ENCODE peak calls at places on chromosomes 13 and 19, in seven cellular contexts. D is Calu3, A is GM12865, Y is astrocyte, B is endothelial cell of umbilical vein, E is GM13976, F is cardiac fibroblast. P is an unnamed sample.

GRCh38 chr13:60431108-60431700 is 34.2 kb downstream of the TDRD3 start:
- DNase-seq in E (no peak), A (peak; percentile 77), F (peak; percentile 78), D (peak; percentile 0), Y (peak; percentile 50), B (peak; percentile 80), P (peak; percentile 54)

GRCh38 chr13:48505597-48506091 is 27.2 kb downstream of the RCBTB2 start:
- DNase-seq in A (peak; percentile 95), E (peak; percentile 56), Y (no peak), D (no peak), B (no peak), F (peak; percentile 45), P (peak; percentile 21)

GRCh38 chr13:111540486-111540885 is 220.0 kb downstream of the TEX29 start:
- DNase-seq in A (no peak), D (no peak), F (no peak), Y (no peak), B (no peak), E (no peak), P (no peak)

GRCh38 chr13:88376762-88377388 is 705.7 kb downstream of the SLITRK5 start:
- DNase-seq in A (no peak), E (no peak), D (no peak), B (no peak), F (no peak), Y (no peak), P (no peak)

GRCh38 chr19:30626567-30626966 is 254.4 kb downstream of the ZNF536 start:
- DNase-seq in D (no peak), F (no peak), Y (no peak), B (no peak), A (no peak), E (no peak), P (no peak)

GRCh38 chr13:111909501-111909900 is 157.4 kb upstream of the SOX1 start:
- DNase-seq in F (no peak), Y (no peak), E (no peak), A (no peak), B (no peak), D (no peak), P (no peak)

GRCh38 chr13:76512676-76513277 is 373.4 kb downstream of the KCTD12 start:
- DNase-seq in A (no peak), Y (peak; percentile 96), F (peak; percentile 97), E (no peak), B (peak; percentile 98), D (no peak), P (peak; percentile 68)

GRCh38 chr13:75305057-75305456 is 176.9 kb downstream of the TBC1D4 start:
- DNase-seq in Y (peak; percentile 30), F (no peak), A (no peak), D (no peak), B (peak; percentile 44), E (no peak), P (no peak)

GRCh38 chr13:113114511-113115362 is 7.9 kb upstream of the F10 start:
- DNase-seq in B (no peak), D (no peak), F (no peak), E (no peak), Y (no peak), A (no peak), P (no peak)

GRCh38 chr13:81874681-81875661 is 1534.0 kb upstream of the SPRY2 start:
- DNase-seq in E (no peak), F (no peak), B (no peak), D (no peak), A (no peak), Y (no peak), P (no peak)

GRCh38 chr13:110788778-110789177 is 75.3 kb downstream of the ING1 start:
- DNase-seq in D (no peak), B (no peak), Y (no peak), A (no peak), E (no peak), F (no peak), P (no peak)

GRCh38 chr19:40236366-40236765 is 9.9 kb upstream of the CCNP start:
- DNase-seq in Y (no peak), B (no peak), A (no peak), D (no peak), E (no peak), F (no peak), P (no peak)

GRCh38 chr13:114161644-114162532 is 17.2 kb upstream of the CFAP97D2 start:
- DNase-seq in E (no peak), A (no peak), B (peak; percentile 55), Y (peak; percentile 25), F (peak; percentile 30), D (no peak), P (no peak)

GRCh38 chr19:1626417-1627010 is 21.3 kb upstream of the UQCR11 start:
- DNase-seq in Y (no peak), A (no peak), B (no peak), D (no peak), E (no peak), F (no peak), P (no peak)

GRCh38 chr13:44040754-44041100 is 161.0 kb downstream of the LACC1 start:
- DNase-seq in D (no peak), E (no peak), B (no peak), F (peak; percentile 39), A (no peak), Y (peak; percentile 48), P (no peak)

GRCh38 chr13:114248011-114248410 is 13.3 kb downstream of the CDC16 start:
- DNase-seq in Y (peak; percentile 81), A (no peak), D (no peak), E (no peak), F (no peak), B (no peak), P (peak; percentile 61)

GRCh38 chr13:93318538-93318937 is 91.9 kb downstream of the GPC6 start:
- DNase-seq in B (no peak), A (no peak), E (no peak), Y (peak; percentile 17), F (peak; percentile 38), D (no peak), P (no peak)

GRCh38 chr19:50357178-50358100 is 8.0 kb downstream of the NAPSA start:
- DNase-seq in D (peak; percentile 82), E (peak; percentile 74), F (peak; percentile 70), A (peak; percentile 93), B (peak; percentile 72), Y (peak; percentile 26), P (peak; percentile 42)

GRCh38 chr19:12779162-12779993 is 4.0 kb upstream of the HOOK2 start:
- DNase-seq in B (peak; percentile 67), F (peak; percentile 90), D (peak; percentile 9), Y (peak; percentile 77), A (peak; percentile 64), E (no peak), P (no peak)

DNA sequence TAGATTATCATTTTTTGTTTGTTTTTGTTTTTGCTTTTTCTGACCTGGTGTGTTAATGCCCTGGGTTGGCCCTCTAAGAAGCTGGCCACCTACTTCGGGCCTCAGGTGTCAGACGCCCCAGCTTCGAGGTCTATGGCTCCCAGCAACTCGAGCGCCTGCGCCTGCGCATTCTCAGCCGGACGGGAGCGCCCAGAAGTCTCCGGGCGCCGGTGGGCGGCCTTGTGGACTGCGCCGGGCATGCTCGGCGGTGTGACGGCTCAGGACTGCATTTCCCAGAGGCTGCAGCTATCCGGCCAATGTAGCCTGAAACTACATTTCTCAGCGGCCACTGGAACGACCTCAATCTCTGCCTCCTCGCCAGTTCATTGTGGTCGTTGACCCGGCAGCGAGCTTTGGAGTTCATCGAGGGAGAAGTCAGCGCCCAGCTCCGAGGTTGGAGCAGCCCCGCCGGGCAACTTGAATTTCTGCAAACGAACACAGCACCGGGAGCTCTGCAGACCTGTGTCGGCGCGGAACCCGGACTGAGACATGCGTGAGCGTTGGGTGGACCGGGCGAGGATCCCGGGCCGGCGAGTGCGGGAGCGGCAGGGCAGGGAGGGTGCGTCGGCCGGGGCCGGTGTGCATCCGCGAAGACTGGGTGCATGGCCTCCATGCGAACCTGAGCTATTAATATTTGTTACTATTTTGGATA is at the start of gene ZNF30:
- DNase-seq in A (peak; percentile 90), F (peak; percentile 92), D (peak; percentile 93), Y (peak; percentile 81), B (peak; percentile 92), E (peak; percentile 95), P (peak; percentile 89)
- TF ChIP-seq CTCF in A (no peak), F (no peak), D (no peak), Y (no peak), B (no peak), E (no peak), P (no peak)

GRCh38 chr19:49212302-49212701 is 54.7 kb downstream of the TRPM4 start:
- DNase-seq in D (no peak), B (no peak), E (no peak), F (peak; percentile 21), A (no peak), Y (no peak), P (no peak)

GRCh38 chr19:49210901-49211451 is 53.4 kb downstream of the TRPM4 start:
- DNase-seq in Y (no peak), E (no peak), D (no peak), F (no peak), B (no peak), A (no peak), P (no peak)

GRCh38 chr19:49213791-49214190 is 56.2 kb downstream of the TRPM4 start:
- DNase-seq in B (no peak), D (peak; percentile 25), Y (no peak), E (no peak), A (no peak), F (no peak), P (no peak)

GRCh38 chr19:49214701-49215100 is 57.1 kb downstream of the TRPM4 start:
- DNase-seq in F (no peak), B (no peak), D (no peak), Y (no peak), A (peak; percentile 82), E (peak; percentile 56), P (no peak)

DNA sequence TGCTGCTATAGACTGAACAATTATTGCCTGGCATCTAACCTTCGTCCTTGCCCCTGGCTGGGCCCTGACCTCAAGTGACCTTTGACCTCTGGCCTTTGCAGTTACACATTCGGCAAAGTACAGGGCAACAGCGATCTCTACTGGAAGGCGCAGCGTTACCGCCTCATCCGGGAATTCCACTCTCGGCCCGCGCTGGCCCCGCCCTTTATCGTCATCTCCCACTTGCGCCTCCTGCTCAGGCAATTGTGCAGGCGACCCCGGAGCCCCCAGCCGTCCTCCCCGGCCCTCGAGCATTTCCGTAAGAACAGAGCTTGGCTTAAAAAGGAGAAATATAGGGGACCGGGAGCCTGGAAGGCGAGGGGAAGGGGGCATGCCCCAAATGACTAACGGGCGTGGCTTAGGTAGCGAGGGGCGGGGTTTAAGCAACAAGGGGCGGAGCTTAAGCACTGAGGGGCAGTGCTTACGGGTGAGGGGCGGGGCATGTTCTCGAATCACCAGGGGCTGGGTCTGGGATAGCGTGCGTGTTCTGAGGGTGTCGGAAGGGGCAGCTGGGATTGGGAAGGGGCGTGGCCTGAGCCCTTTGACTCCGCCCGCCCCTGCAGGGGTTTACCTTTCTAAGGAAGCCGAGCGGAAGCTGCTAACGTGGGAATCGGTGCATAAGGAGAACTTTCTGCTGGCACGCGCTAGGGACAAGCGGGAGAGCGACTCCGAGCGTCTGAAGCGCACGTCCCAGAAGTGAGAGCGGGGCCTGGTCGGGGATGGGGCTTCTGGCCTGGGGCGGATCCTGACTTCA is 52.7 kb downstream of the TRPM4 start:
- DNase-seq in E (peak; percentile 54), B (peak; percentile 9), D (peak; percentile 34), A (peak; percentile 37), F (peak; percentile 29), Y (no peak), P (no peak)
- TF ChIP-seq CTCF in E (peak; percentile 21), B (no peak), D (no peak), A (no peak), F (no peak), Y (no peak), P (peak; percentile 7)

GRCh38 chr19:18866800-18867123 is 29.2 kb downstream of the CERS1 start:
- DNase-seq in E (no peak), D (no peak), B (no peak), A (no peak), Y (no peak), F (no peak), P (no peak)
- TF ChIP-seq CTCF in E (no peak), D (no peak), B (no peak), A (no peak), Y (peak; percentile 2), F (no peak), P (peak; percentile 3)

GRCh38 chr19:48872182-48872883 is at the start of gene PPP1R15A:
- DNase-seq in F (peak; percentile 99), B (peak; percentile 100), E (peak; percentile 98), Y (peak; percentile 87), A (peak; percentile 99), D (peak; percentile 99), P (peak; percentile 98)
- TF ChIP-seq CTCF in F (no peak), B (no peak), E (no peak), Y (no peak), A (no peak), D (no peak), P (no peak)